ENCODE peak calls at places on chromosomes 12 and 14, in four cellular contexts. S is hepatocyte, U is neural progenitor cell, K is PC-9. M is an unnamed sample.

GRCh38 chr14:68786491-68787234 is 6.2 kb downstream of the ZFP36L1 start:
- DNase-seq in S (peak), U (peak), K (peak), M (peak)

GRCh38 chr14:66509874-66510273 is 1.9 kb downstream of the GPHN start:
- DNase-seq in S (no peak), U (peak), K (no peak), M (peak)

GRCh38 chr14:75495882-75496281 is 26.4 kb upstream of the BATF start:
- DNase-seq in S (no peak), U (no peak), K (no peak), M (no peak)

GRCh38 chr14:92792885-92793284 is 1.2 kb upstream of the GOLGA5 start:
- DNase-seq in S (no peak), U (peak), K (no peak), M (no peak)

GRCh38 chr14:89814126-89814525 is 140.4 kb downstream of the EFCAB11 start:
- DNase-seq in S (no peak), U (no peak), K (no peak), M (no peak)

GRCh38 chr12:57718641-57719528 is 19.7 kb downstream of the AGAP2 start:
- DNase-seq in S (peak), U (no peak), K (no peak), M (peak)

GRCh38 chr12:96197503-96198272 is 3.5 kb downstream of the ELK3 start:
- DNase-seq in S (no peak), U (no peak), K (no peak), M (peak)

GRCh38 chr14:83467811-83468210 is 1934.2 kb upstream of the SEL1L start:
- DNase-seq in S (no peak), U (no peak), K (no peak), M (no peak)

GRCh38 chr12:7118914-7119313 is 9.8 kb downstream of the RBP5 start:
- DNase-seq in S (no peak), U (no peak), K (no peak), M (no peak)

GRCh38 chr14:77098470-77099353 is 654 bp downstream of the CIPC start:
- DNase-seq in S (peak), U (peak), K (peak), M (no peak)

GRCh38 chr12:29066061-29066588 is 83.0 kb upstream of the FAR2 start:
- DNase-seq in S (no peak), U (peak), K (no peak), M (no peak)

GRCh38 chr12:62481843-62482540 is 15.4 kb downstream of the MON2 start:
- DNase-seq in S (no peak), U (no peak), K (no peak), M (no peak)

GRCh38 chr12:92929957-92930356 is 862 bp upstream of the EEA1 start:
- DNase-seq in S (no peak), U (no peak), K (no peak), M (no peak)

GRCh38 chr12:8038659-8039114 is 6.2 kb downstream of the FOXJ2 start:
- DNase-seq in S (peak), U (peak), K (peak), M (peak)

GRCh38 chr12:122096014-122096413 is 17.5 kb downstream of the MLXIP start:
- DNase-seq in S (no peak), U (no peak), K (no peak), M (no peak)

GRCh38 chr14:96486705-96487104 is 15.5 kb upstream of the PAPOLA start:
- DNase-seq in S (no peak), U (no peak), K (no peak), M (no peak)

GRCh38 chr12:95972832-95973465 is 23.2 kb downstream of the HAL start:
- DNase-seq in S (peak), U (no peak), K (no peak), M (no peak)

GRCh38 chr14:28382460-28383220 is 383.9 kb upstream of the FOXG1 start:
- DNase-seq in S (peak), U (no peak), K (peak), M (no peak)

GRCh38 chr12:105322070-105322469 is 8.4 kb upstream of the C12orf75 start:
- DNase-seq in S (no peak), U (no peak), K (no peak), M (no peak)

GRCh38 chr14:30431552-30431951 is 127.4 kb upstream of the G2E3 start:
- DNase-seq in S (no peak), U (no peak), K (no peak), M (no peak)

GRCh38 chr12:101924647-101925046 is 47.3 kb downstream of the DRAM1 start:
- DNase-seq in S (no peak), U (no peak), K (no peak), M (no peak)

GRCh38 chr12:51759695-51760094 is 88.8 kb downstream of the FIGNL2 start:
- DNase-seq in S (no peak), U (no peak), K (no peak), M (no peak)

GRCh38 chr14:96400495-96400894 is 8.6 kb downstream of the AK7 start:
- DNase-seq in S (no peak), U (no peak), K (no peak), M (no peak)

GRCh38 chr14:54593860-54594259 is 26.9 kb downstream of the SAMD4A start:
- DNase-seq in S (no peak), U (no peak), K (no peak), M (no peak)

GRCh38 chr14:55701638-55702037 is 121.6 kb downstream of the KTN1 start:
- DNase-seq in S (no peak), U (no peak), K (no peak), M (no peak)

GRCh38 chr14:95183532-95184412 is 26.4 kb upstream of the DICER1 start:
- DNase-seq in S (no peak), U (no peak), K (no peak), M (no peak)

GRCh38 chr12:51156366-51156765 is 16.6 kb downstream of the TFCP2 start:
- DNase-seq in S (no peak), U (no peak), K (no peak), M (no peak)

GRCh38 chr12:54388214-54389138 is 3.9 kb upstream of the ZNF385A start:
- DNase-seq in S (no peak), U (no peak), K (peak), M (peak)

GRCh38 chr12:54390668-54391551 is 6.4 kb upstream of the ZNF385A start:
- DNase-seq in S (peak), U (peak), K (peak), M (peak)

GRCh38 chr12:54389536-54390175 is 5.1 kb upstream of the ZNF385A start:
- DNase-seq in S (no peak), U (no peak), K (no peak), M (peak)

GRCh38 chr12:54390176-54390667 is 5.7 kb upstream of the ZNF385A start:
- DNase-seq in S (no peak), U (peak), K (no peak), M (peak)

GRCh38 chr12:54389139-54389508 is 4.6 kb upstream of the ZNF385A start:
- DNase-seq in S (no peak), U (no peak), K (no peak), M (no peak)
- H3K4me2 ChIP-seq in S (no peak), U (peak), K (no peak), M (no peak)

DNA sequence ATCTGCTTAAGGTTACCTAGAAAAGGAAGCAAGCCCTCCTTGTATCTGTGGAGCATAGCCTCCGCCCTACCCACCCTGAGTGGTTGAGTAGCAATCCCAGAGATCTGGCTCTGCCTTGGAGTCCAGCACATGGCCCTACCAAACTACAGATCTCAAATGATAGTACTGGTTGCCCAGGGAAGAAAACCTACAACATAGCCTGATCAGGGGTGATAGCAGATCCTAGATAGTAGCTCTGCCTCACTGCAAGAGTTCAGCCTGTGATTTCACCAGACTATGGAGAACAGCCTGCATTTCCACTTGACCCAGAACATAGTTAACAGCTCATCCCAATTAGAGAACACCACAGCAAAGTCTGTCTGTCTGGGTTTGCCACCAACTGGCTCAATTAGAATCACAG is 279.5 kb downstream of the ETNK1 start:
- DNase-seq in S (no peak), U (no peak), K (no peak), M (peak)
- H2AFZ ChIP-seq in S (no peak), U (no peak), K (no peak), M (no peak)

GRCh38 chr12:24256636-24257150 is 307.2 kb upstream of the SOX5 start:
- DNase-seq in S (no peak), U (peak), K (no peak), M (no peak)

GRCh38 chr12:24255920-24256635 is 306.6 kb upstream of the SOX5 start:
- DNase-seq in S (no peak), U (peak), K (no peak), M (no peak)

GRCh38 chr12:24246921-24247320 is 297.5 kb upstream of the SOX5 start:
- DNase-seq in S (no peak), U (no peak), K (no peak), M (no peak)

DNA sequence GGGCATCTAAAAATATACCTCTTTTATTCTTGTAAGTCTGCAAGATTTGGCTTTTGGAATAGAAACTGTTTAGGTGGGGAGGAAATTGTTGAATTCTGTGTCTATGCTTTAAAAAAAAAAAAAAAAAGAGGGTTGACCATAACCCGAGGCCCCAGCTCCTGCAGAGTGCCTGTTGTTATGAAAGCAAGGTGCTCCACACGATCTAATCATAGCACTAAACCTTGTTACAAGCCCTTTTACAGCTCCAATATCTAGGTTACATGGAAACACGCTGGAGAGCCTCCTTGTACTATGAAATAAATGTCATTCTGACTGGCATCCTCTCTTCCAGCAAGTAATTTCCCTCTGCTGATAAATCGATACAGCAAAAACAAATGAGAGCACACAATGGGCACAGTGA is 303.1 kb upstream of the SOX5 start:
- DNase-seq in S (peak), U (no peak), K (no peak), M (no peak)
- H3K4me2 ChIP-seq in S (peak), U (peak), K (no peak), M (no peak)

GRCh38 chr12:90970911-90971310 is 15.9 kb upstream of the CCER1 start:
- DNase-seq in S (no peak), U (no peak), K (no peak), M (no peak)

GRCh38 chr12:90970471-90970870 is 15.5 kb upstream of the CCER1 start:
- DNase-seq in S (no peak), U (no peak), K (no peak), M (no peak)

GRCh38 chr12:90978117-90978770 is 23.3 kb upstream of the CCER1 start:
- DNase-seq in S (peak), U (peak), K (no peak), M (peak)

GRCh38 chr12:90977224-90977623 is 22.2 kb upstream of the CCER1 start:
- DNase-seq in S (no peak), U (no peak), K (no peak), M (no peak)

GRCh38 chr12:90974286-90974685 is 19.3 kb upstream of the CCER1 start:
- DNase-seq in S (no peak), U (no peak), K (no peak), M (peak)
- H2AFZ ChIP-seq in S (no peak), U (no peak), K (no peak), M (no peak)

GRCh38 chr12:116919247-116919671 is 8.5 kb downstream of the FBXW8 start:
- DNase-seq in S (peak), U (no peak), K (no peak), M (no peak)

GRCh38 chr12:116920939-116921338 is 10.2 kb downstream of the FBXW8 start:
- DNase-seq in S (no peak), U (no peak), K (no peak), M (no peak)

GRCh38 chr12:116924558-116925453 is 14.1 kb downstream of the FBXW8 start:
- DNase-seq in S (no peak), U (no peak), K (peak), M (peak)

GRCh38 chr12:116919706-116920485 is 9.1 kb downstream of the FBXW8 start:
- DNase-seq in S (no peak), U (no peak), K (no peak), M (peak)

GRCh38 chr12:116922194-116922897 is 11.6 kb downstream of the FBXW8 start:
- DNase-seq in S (no peak), U (no peak), K (no peak), M (no peak)
- H3K4me2 ChIP-seq in S (no peak), U (no peak), K (no peak), M (no peak)

GRCh38 chr12:27063250-27063851 is 19.0 kb downstream of the C12orf71 start:
- DNase-seq in S (no peak), U (no peak), K (no peak), M (no peak)

GRCh38 chr12:27068863-27069262 is 13.5 kb downstream of the C12orf71 start:
- DNase-seq in S (no peak), U (no peak), K (no peak), M (no peak)

GRCh38 chr12:27060740-27061139 is 21.6 kb downstream of the C12orf71 start:
- DNase-seq in S (no peak), U (no peak), K (no peak), M (no peak)

GRCh38 chr12:27061317-27061716 is 21.1 kb downstream of the C12orf71 start:
- DNase-seq in S (no peak), U (no peak), K (no peak), M (no peak)

DNA sequence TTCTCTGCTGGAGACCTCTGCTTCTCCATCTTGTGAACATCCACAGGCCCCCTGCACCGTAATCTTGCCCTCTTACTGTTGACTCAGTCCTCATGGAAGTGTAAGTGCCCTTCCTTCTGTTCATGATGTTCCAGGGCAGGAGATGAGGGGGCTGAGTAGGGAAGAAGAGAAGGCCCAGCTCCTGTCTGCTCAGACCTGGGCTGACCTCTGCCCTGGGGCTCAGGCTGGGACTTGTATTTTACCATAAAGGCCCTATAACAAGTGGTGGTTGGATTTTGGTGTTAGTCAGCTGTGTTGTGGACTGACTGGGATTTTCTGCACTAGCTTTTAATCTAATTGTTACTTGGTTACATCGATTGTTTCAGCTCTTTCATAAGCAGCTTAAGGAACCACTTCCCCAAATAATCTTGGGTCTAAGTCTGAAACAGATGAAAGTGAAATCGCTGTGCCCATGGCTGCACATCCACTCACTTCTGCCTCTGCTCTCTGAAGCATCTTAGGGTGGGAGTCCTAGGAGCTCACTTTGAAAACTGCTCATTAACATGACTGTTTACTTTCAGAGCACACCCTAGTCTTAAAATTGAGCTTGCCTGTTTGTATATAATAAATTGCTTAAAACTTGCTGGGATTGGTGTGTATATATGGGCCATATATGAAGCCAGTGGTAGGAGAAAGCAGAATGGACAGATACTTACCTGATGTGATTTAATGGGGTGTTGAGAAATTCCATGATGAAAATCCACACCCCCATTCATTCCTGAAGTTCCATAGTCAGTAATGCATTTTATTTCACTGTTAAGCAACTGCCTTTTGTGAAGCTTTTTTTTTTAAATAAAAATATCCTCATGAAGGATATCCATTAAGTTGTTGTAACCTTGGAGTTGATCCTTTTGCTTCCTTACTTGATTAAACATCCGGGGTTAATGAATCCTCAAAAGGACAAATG is 17.7 kb downstream of the C12orf71 start:
- DNase-seq in S (no peak), U (no peak), K (no peak), M (no peak)
- H2AFZ ChIP-seq in S (no peak), U (no peak), K (no peak), M (no peak)

GRCh38 chr14:64675246-64675645 is 29.0 kb upstream of the PLEKHG3 start:
- DNase-seq in S (no peak), U (no peak), K (no peak), M (no peak)
- H3K4me2 ChIP-seq in S (no peak), U (no peak), K (peak), M (no peak)

M was measured in osteoblast.